ENCODE peak calls at places on chromosomes 12 and 14, in nine cellular contexts. C, U, Y, B, K, H, T, V and F are unnamed samples.

GRCh38 chr14:105492051-105492965 is 1.3 kb downstream of the TEDC1 start:
- DNase-seq in V (no peak), T (no peak), C (no peak), Y (no peak), K (no peak), H (no peak), B (no peak), U (no peak), F (no peak)

GRCh38 chr14:75497191-75497590 is 25.1 kb upstream of the BATF start:
- DNase-seq in B (no peak), Y (peak; percentile 75), C (no peak), H (no peak), V (peak; percentile 72), K (peak; percentile 68), T (no peak), U (no peak), F (no peak)

GRCh38 chr14:61589691-61590521 is 105.4 kb upstream of the HIF1A start:
- DNase-seq in B (no peak), Y (peak; percentile 28), K (no peak), H (no peak), T (peak; percentile 58), U (no peak), C (no peak), V (peak; percentile 56), F (no peak)

GRCh38 chr12:1553987-1554982 is 40.1 kb downstream of the FBXL14 start:
- DNase-seq in Y (peak; percentile 94), K (peak; percentile 87), V (no peak), C (no peak), T (no peak), H (no peak), B (no peak), U (no peak), F (no peak)

GRCh38 chr12:6335451-6336078 is 6.3 kb downstream of the TNFRSF1A start:
- DNase-seq in K (peak; percentile 92), V (peak; percentile 94), Y (peak; percentile 89), T (peak; percentile 79), C (peak; percentile 62), U (peak; percentile 94), B (no peak), H (peak; percentile 91), F (peak; percentile 62)

GRCh38 chr14:37857774-37858266 is 262.4 kb downstream of the TTC6 start:
- DNase-seq in T (no peak), K (no peak), V (no peak), Y (no peak), C (no peak), B (no peak), H (no peak), U (no peak), F (no peak)

GRCh38 chr12:123949118-123949774 is 23.4 kb downstream of the CCDC92 start:
- DNase-seq in K (no peak), B (no peak), U (no peak), H (no peak), C (no peak), T (no peak), Y (no peak), V (no peak), F (no peak)

GRCh38 chr14:38079886-38080285 is 127.8 kb upstream of the SSTR1 start:
- DNase-seq in Y (no peak), C (peak; percentile 24), V (no peak), K (no peak), U (no peak), B (no peak), T (no peak), H (no peak), F (no peak)

GRCh38 chr14:103716091-103716801 is 636 bp downstream of the ZFYVE21 start:
- DNase-seq in H (no peak), B (no peak), V (peak; percentile 46), U (peak; percentile 33), Y (no peak), T (no peak), K (peak; percentile 75), C (peak; percentile 45), F (no peak)

GRCh38 chr14:71551291-71551955 is 380.8 kb upstream of the RGS6 start:
- DNase-seq in U (peak; percentile 83), Y (peak; percentile 32), H (no peak), K (no peak), B (peak; percentile 39), V (no peak), T (peak; percentile 77), C (no peak), F (no peak)

GRCh38 chr14:97523936-97524335 is 726.8 kb downstream of the VRK1 start:
- DNase-seq in H (no peak), V (no peak), T (no peak), U (no peak), C (no peak), B (no peak), Y (no peak), K (no peak), F (no peak)

GRCh38 chr14:31263485-31264133 is 56.0 kb upstream of the HECTD1 start:
- DNase-seq in B (peak; percentile 96), K (no peak), V (no peak), U (peak; percentile 98), Y (no peak), C (no peak), H (no peak), T (peak; percentile 100), F (no peak)

GRCh38 chr12:105204916-105205315 is 31.1 kb downstream of the APPL2 start:
- DNase-seq in Y (no peak), K (no peak), T (peak; percentile 52), H (peak; percentile 3), V (no peak), B (no peak), U (peak; percentile 73), C (no peak), F (no peak)

GRCh38 chr12:42260518-42260917 is 22.5 kb upstream of the YAF2 start:
- DNase-seq in B (no peak), U (no peak), C (no peak), V (no peak), T (no peak), K (no peak), Y (no peak), H (no peak), F (no peak)

GRCh38 chr14:33745163-33745562 is 205.7 kb downstream of the EGLN3 start:
- DNase-seq in B (no peak), U (no peak), Y (no peak), T (no peak), H (no peak), K (no peak), V (no peak), C (no peak), F (no peak)

GRCh38 chr14:99238234-99238633 is 33.8 kb downstream of the BCL11B start:
- DNase-seq in H (no peak), Y (no peak), U (no peak), T (no peak), V (no peak), K (no peak), C (no peak), B (no peak), F (no peak)

GRCh38 chr12:12357697-12358476 is 1.0 kb downstream of the BORCS5 start:
- DNase-seq in K (peak; percentile 47), C (peak; percentile 87), T (peak; percentile 28), U (no peak), V (peak; percentile 43), H (peak; percentile 20), B (no peak), Y (peak; percentile 63), F (no peak)

GRCh38 chr14:74609721-74610120 is 2.3 kb downstream of the LTBP2 start:
- DNase-seq in U (no peak), V (no peak), T (no peak), C (no peak), B (no peak), K (no peak), Y (no peak), H (no peak), F (no peak)

GRCh38 chr12:123293178-123293760 is 21.6 kb upstream of the CDK2AP1 start:
- DNase-seq in C (no peak), B (no peak), U (no peak), H (no peak), T (no peak), V (no peak), K (no peak), Y (no peak), F (no peak)

GRCh38 chr12:85872497-85873091 is 1.5 kb upstream of the NTS start:
- DNase-seq in V (peak; percentile 68), K (peak; percentile 27), H (no peak), T (peak; percentile 72), Y (peak; percentile 58), U (peak; percentile 66), C (peak; percentile 86), B (peak; percentile 16), F (no peak)

GRCh38 chr14:103552811-103553210 is 9.6 kb downstream of the BAG5 start:
- DNase-seq in U (no peak), B (no peak), T (no peak), H (no peak), V (no peak), K (no peak), Y (no peak), C (no peak), F (no peak)

GRCh38 chr12:115407036-115407435 is 723.1 kb upstream of the TBX3 start:
- DNase-seq in H (no peak), U (no peak), V (no peak), B (no peak), Y (no peak), C (peak; percentile 27), K (no peak), T (no peak), F (no peak)

GRCh38 chr12:57543666-57544065 is 3.3 kb downstream of the DCTN2 start:
- DNase-seq in T (no peak), V (no peak), Y (no peak), B (no peak), U (no peak), H (no peak), K (no peak), C (no peak), F (no peak)

GRCh38 chr12:27193854-27194544 is 50.1 kb upstream of the STK38L start:
- DNase-seq in H (no peak), K (no peak), Y (no peak), B (no peak), T (peak; percentile 22), V (no peak), C (no peak), U (peak; percentile 81), F (no peak)

GRCh38 chr12:80356092-80356491 is 87.9 kb upstream of the PTPRQ start:
- DNase-seq in C (no peak), T (no peak), H (no peak), V (no peak), B (no peak), K (no peak), U (no peak), Y (peak; percentile 19), F (no peak)

GRCh38 chr12:30594509-30594908 is 101.2 kb downstream of the IPO8 start:
- DNase-seq in H (no peak), T (no peak), C (no peak), B (no peak), U (no peak), V (no peak), Y (no peak), K (no peak), F (no peak)

GRCh38 chr14:43360239-43360638 is 1146.8 kb downstream of the FSCB start:
- DNase-seq in B (no peak), Y (no peak), U (no peak), K (no peak), T (no peak), V (no peak), C (no peak), H (no peak), F (no peak)

GRCh38 chr12:92472198-92472597 is 230.6 kb upstream of the PLEKHG7 start:
- DNase-seq in Y (no peak), U (peak; percentile 70), C (no peak), T (no peak), K (no peak), B (no peak), H (no peak), V (no peak), F (no peak)

GRCh38 chr12:59040651-59041050 is 120.3 kb upstream of the LRIG3 start:
- DNase-seq in U (peak; percentile 84), T (peak; percentile 90), Y (no peak), B (peak; percentile 49), H (no peak), C (peak; percentile 57), V (no peak), K (no peak), F (no peak)

GRCh38 chr14:86055512-86055911 is 525.6 kb downstream of the FLRT2 start:
- DNase-seq in B (no peak), Y (no peak), C (peak; percentile 62), V (peak; percentile 7), T (peak; percentile 9), U (no peak), H (no peak), K (no peak), F (no peak)

GRCh38 chr14:94646481-94646880 is 34.3 kb downstream of the SERPINA3 start:
- DNase-seq in H (no peak), U (no peak), Y (no peak), C (no peak), T (peak; percentile 33), V (no peak), B (no peak), K (no peak), F (no peak)